ENCODE peak calls at places on chromosomes 1 and 21, in nine cellular contexts. S, H, I, O, J, T, Y, U and A are unnamed samples.

GRCh38 chr1:243946946-243947345 is 96.9 kb upstream of the AKT3 start:
- DNase-seq in I (peak), H (peak), U (no peak), J (no peak), T (no peak), S (no peak), Y (peak), O (peak), A (no peak)

GRCh38 chr1:4752059-4752458 is 97.7 kb downstream of the AJAP1 start:
- DNase-seq in J (no peak), O (no peak), Y (no peak), S (no peak), I (no peak), H (no peak), U (no peak), T (no peak), A (no peak)

GRCh38 chr1:2256430-2257244 is 28.5 kb downstream of the SKI start:
- DNase-seq in S (no peak), J (no peak), U (no peak), O (no peak), I (no peak), H (no peak), T (no peak), Y (no peak), A (no peak)

GRCh38 chr21:42571391-42572150 is 57.9 kb downstream of the SLC37A1 start:
- DNase-seq in U (peak), H (no peak), T (no peak), S (no peak), Y (no peak), I (no peak), O (no peak), J (peak), A (no peak)

GRCh38 chr1:40532844-40533424 is 1.5 kb downstream of the ZNF684 start:
- DNase-seq in O (peak), J (no peak), U (no peak), Y (peak), S (peak), H (peak), T (peak), I (peak), A (peak)

GRCh38 chr21:14382486-14382834 is 486 bp downstream of the HSPA13 start:
- DNase-seq in U (no peak), I (no peak), O (peak), T (no peak), H (peak), Y (peak), S (no peak), J (no peak), A (no peak)

GRCh38 chr1:162690672-162691434 is 58.6 kb downstream of the DDR2 start:
- DNase-seq in S (no peak), J (peak), T (no peak), O (peak), I (peak), U (no peak), Y (peak), H (peak), A (peak)

GRCh38 chr1:38941527-38942019 is at the start of gene RHBDL2:
- DNase-seq in U (peak), I (peak), S (no peak), O (peak), H (peak), J (peak), Y (peak), T (peak), A (no peak)

GRCh38 chr21:25721987-25722386 is 12.7 kb downstream of the ATP5PF start:
- DNase-seq in T (no peak), I (no peak), Y (no peak), S (no peak), J (no peak), O (no peak), H (no peak), U (no peak), A (no peak)

GRCh38 chr1:4655674-4656532 is 1.5 kb downstream of the AJAP1 start:
- DNase-seq in T (peak), Y (peak), I (peak), O (peak), U (peak), S (no peak), H (peak), J (no peak), A (no peak)

GRCh38 chr1:221743416-221744208 is 1.7 kb upstream of the DUSP10 start:
- DNase-seq in Y (no peak), S (peak), I (peak), T (no peak), O (no peak), H (no peak), J (no peak), U (no peak), A (no peak)

GRCh38 chr1:117368116-117369108 is 1.2 kb downstream of the MAN1A2 start:
- DNase-seq in J (no peak), I (peak), T (peak), O (no peak), U (no peak), Y (peak), H (peak), S (no peak), A (no peak)

GRCh38 chr1:159010398-159010797 is 691 bp downstream of the IFI16 start:
- DNase-seq in S (no peak), J (no peak), U (no peak), H (peak), T (no peak), Y (no peak), O (no peak), I (no peak), A (no peak)

GRCh38 chr1:31505884-31506497 is 70.3 kb upstream of the TINAGL1 start:
- DNase-seq in S (peak), I (peak), J (no peak), T (no peak), O (peak), H (peak), U (no peak), Y (peak), A (peak)

GRCh38 chr21:37145635-37146111 is 72.6 kb downstream of the TTC3 start:
- DNase-seq in I (peak), O (peak), H (peak), S (no peak), J (no peak), Y (peak), U (no peak), T (no peak), A (no peak)

GRCh38 chr1:77511440-77511840 is 171.0 kb downstream of the ZZZ3 start:
- DNase-seq in H (peak), S (no peak), U (no peak), I (no peak), J (no peak), O (peak), Y (peak), T (no peak), A (peak)

GRCh38 chr1:22290157-22290556 is 147.3 kb upstream of the WNT4 start:
- DNase-seq in Y (no peak), I (no peak), O (no peak), U (no peak), T (no peak), H (no peak), J (peak), S (no peak), A (no peak)

GRCh38 chr1:157087030-157087429 is 12.6 kb downstream of the ETV3L start:
- DNase-seq in U (no peak), I (no peak), Y (no peak), S (no peak), H (no peak), T (no peak), J (no peak), O (no peak), A (no peak)

GRCh38 chr1:244970236-244970652 is 105.9 kb upstream of the HNRNPU start:
- DNase-seq in T (no peak), I (peak), S (peak), Y (peak), U (peak), H (peak), O (no peak), J (no peak), A (no peak)

GRCh38 chr21:26106562-26106961 is 64.0 kb downstream of the APP start:
- DNase-seq in H (peak), Y (no peak), I (no peak), O (no peak), T (no peak), J (no peak), S (no peak), U (no peak), A (no peak)

GRCh38 chr1:115412733-115413132 is 74.7 kb upstream of the NGF start:
- DNase-seq in J (no peak), U (no peak), O (no peak), Y (no peak), I (no peak), T (no peak), H (no peak), S (no peak), A (no peak)

GRCh38 chr1:236862615-236863211 is 67.6 kb downstream of the MTR start:
- DNase-seq in H (peak), S (no peak), T (no peak), J (no peak), Y (no peak), O (no peak), I (no peak), U (peak), A (no peak)

GRCh38 chr1:153447498-153448170 is 12.8 kb downstream of the S100A7 start:
- DNase-seq in J (no peak), T (no peak), U (no peak), Y (peak), O (peak), S (no peak), I (peak), H (peak), A (peak)

GRCh38 chr1:210233495-210234253 is 1.1 kb downstream of the SERTAD4 start:
- DNase-seq in Y (peak), S (no peak), T (peak), J (peak), H (peak), I (peak), O (peak), U (no peak), A (no peak)

GRCh38 chr1:245131026-245131393 is 23.8 kb upstream of the KIF26B start:
- DNase-seq in T (no peak), J (no peak), S (no peak), Y (no peak), H (no peak), U (no peak), O (no peak), I (no peak), A (no peak)

GRCh38 chr1:30895942-30896660 is 12.5 kb downstream of the SDC3 start:
- DNase-seq in U (no peak), J (no peak), S (no peak), Y (peak), H (no peak), I (no peak), O (no peak), T (no peak), A (no peak)

GRCh38 chr1:171226757-171227370 is 21.4 kb upstream of the FMO1 start:
- DNase-seq in T (peak), H (peak), I (peak), Y (peak), J (no peak), O (peak), S (no peak), U (peak), A (no peak)

GRCh38 chr1:1090424-1091343 is 16.6 kb upstream of the RNF223 start:
- DNase-seq in O (no peak), U (no peak), T (no peak), I (no peak), J (no peak), H (no peak), S (no peak), Y (no peak), A (no peak)

GRCh38 chr21:39144191-39144590 is 39.1 kb downstream of the PSMG1 start:
- DNase-seq in H (no peak), S (no peak), I (no peak), U (no peak), Y (no peak), O (no peak), T (no peak), J (no peak), A (no peak)

GRCh38 chr1:12495725-12496124 is 122.3 kb downstream of the DHRS3 start:
- DNase-seq in S (no peak), Y (no peak), H (no peak), U (peak), O (no peak), J (no peak), T (no peak), I (no peak), A (no peak)

GRCh38 chr1:101022294-101022693 is 3.3 kb downstream of the DPH5 start:
- DNase-seq in Y (peak), O (peak), I (peak), H (peak), U (no peak), S (no peak), J (no peak), T (no peak), A (no peak)

GRCh38 chr1:152654110-152654509 is 9.1 kb upstream of the LCE2D start:
- DNase-seq in H (peak), O (peak), T (peak), U (peak), I (peak), J (no peak), Y (peak), S (peak), A (peak)

GRCh38 chr1:214548988-214549387 is 2.4 kb downstream of the PTPN14 start:
- DNase-seq in T (no peak), O (peak), S (no peak), Y (peak), J (no peak), U (peak), I (peak), H (peak), A (no peak)

GRCh38 chr1:235417101-235417697 is 50.0 kb downstream of the TBCE start:
- DNase-seq in H (peak), I (peak), S (no peak), U (peak), O (peak), Y (peak), J (no peak), T (peak), A (peak)

GRCh38 chr1:153485880-153486279 is 25.4 kb upstream of the S100A7 start:
- DNase-seq in J (no peak), S (no peak), Y (peak), H (no peak), U (no peak), T (no peak), I (peak), O (no peak), A (no peak)

GRCh38 chr1:25126568-25126967 is 105.7 kb downstream of the SYF2 start:
- DNase-seq in T (no peak), O (no peak), J (no peak), I (no peak), H (peak), S (no peak), U (no peak), Y (peak), A (no peak)

GRCh38 chr1:42014823-42015222 is 96.1 kb upstream of the HIVEP3 start:
- DNase-seq in T (no peak), S (no peak), I (peak), Y (no peak), U (no peak), J (no peak), H (no peak), O (no peak), A (no peak)

GRCh38 chr21:23014021-23014420 is 2015.8 kb downstream of the NCAM2 start:
- DNase-seq in U (no peak), T (no peak), J (no peak), S (no peak), Y (no peak), O (no peak), I (no peak), H (no peak), A (no peak)
- H3K4me3 ChIP-seq in U (no peak), T (no peak), J (no peak), S (no peak), Y (no peak), O (no peak), I (no peak), H (no peak), A (no peak)

GRCh38 chr1:93661829-93662474 is 19.7 kb downstream of the BCAR3 start:
- DNase-seq in U (no peak), S (no peak), T (peak), H (peak), I (peak), O (peak), Y (peak), J (no peak), A (peak)
- H3K4me3 ChIP-seq in U (no peak), S (no peak), T (peak), H (no peak), I (peak), O (peak), Y (no peak), J (no peak), A (no peak)

DNA sequence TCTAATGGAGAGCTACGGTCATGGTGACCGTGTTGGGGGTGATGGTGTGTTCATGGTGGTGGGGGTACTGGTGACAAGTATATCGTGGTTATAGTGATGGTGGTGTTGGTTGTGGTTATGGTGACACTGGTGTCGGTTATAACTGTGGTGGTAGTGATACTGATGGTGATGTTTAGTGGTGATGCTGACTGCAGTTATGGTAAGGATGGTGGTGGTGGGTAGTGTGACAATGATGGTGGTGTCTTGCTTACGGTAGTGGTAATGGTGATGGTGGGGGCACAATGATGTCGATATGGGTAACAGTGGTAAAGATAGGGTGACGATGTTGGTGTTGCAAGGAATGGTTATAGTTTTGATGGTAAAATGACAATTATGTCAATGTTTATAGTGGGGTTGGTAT is 98.9 kb upstream of the SLC2A1 start:
- DNase-seq in I (no peak), H (no peak), S (no peak), U (no peak), Y (no peak), T (no peak), O (no peak), J (no peak), A (no peak)
- H3K4me3 ChIP-seq in I (no peak), H (no peak), S (no peak), U (no peak), Y (no peak), T (no peak), O (no peak), J (no peak), A (no peak)

DNA sequence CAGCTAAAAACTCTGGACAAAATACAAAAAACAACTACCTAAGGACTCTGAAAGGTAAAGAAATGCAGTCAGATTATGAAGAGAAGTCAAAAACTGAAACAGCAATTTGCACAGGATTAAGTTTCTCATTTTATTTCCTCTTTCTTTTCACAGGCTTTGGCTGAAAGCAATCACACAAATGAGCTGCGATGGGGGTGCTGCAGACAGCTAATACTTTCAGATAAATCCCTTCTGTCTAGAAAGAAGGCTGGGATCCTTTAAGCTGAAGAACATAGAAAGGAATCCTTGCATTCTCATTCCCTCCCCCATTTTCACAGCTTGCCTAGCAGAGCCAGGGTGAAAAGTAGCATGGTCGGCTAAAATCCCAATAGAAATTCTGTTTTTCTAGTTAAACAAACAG is 32.0 kb upstream of the PRDX6 start:
- DNase-seq in Y (no peak), T (no peak), S (no peak), H (no peak), I (no peak), O (peak), U (no peak), J (no peak), A (no peak)
- H3K4me3 ChIP-seq in Y (no peak), T (no peak), S (no peak), H (no peak), I (no peak), O (no peak), U (no peak), J (no peak), A (no peak)

DNA sequence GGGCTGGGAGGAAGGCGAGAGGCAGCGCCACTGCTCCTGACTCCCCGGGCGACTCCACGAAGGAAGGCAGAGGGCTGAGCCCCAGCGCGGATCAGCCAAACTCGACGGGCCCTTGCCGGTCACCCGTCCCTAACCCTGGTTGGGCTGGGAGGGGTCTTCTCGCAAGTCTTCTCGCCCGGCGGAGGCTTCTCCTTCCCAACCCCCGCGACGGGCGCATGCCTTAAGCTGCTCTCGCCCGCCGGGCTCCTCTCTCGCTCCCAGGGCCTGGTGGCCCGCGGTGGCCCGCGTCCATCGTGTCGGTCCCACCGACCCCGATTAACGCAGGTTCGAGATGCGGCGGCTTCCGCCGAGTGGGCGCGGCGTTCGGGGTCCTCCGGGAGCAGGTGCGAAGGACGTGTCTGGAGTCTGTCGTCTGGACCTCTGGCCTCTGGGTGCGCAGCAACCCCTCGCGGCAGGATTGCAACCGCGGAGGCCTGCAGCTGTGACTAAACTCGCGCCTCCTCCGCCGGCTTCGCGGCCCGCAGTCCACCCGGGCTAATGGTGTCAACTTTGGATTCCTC is 29.0 kb upstream of the PPM1J start:
- DNase-seq in I (no peak), Y (peak), O (peak), U (no peak), T (no peak), J (no peak), S (no peak), H (peak), A (no peak)
- H3K4me3 ChIP-seq in I (no peak), Y (no peak), O (peak), U (no peak), T (no peak), J (peak), S (no peak), H (peak), A (peak)

DNA sequence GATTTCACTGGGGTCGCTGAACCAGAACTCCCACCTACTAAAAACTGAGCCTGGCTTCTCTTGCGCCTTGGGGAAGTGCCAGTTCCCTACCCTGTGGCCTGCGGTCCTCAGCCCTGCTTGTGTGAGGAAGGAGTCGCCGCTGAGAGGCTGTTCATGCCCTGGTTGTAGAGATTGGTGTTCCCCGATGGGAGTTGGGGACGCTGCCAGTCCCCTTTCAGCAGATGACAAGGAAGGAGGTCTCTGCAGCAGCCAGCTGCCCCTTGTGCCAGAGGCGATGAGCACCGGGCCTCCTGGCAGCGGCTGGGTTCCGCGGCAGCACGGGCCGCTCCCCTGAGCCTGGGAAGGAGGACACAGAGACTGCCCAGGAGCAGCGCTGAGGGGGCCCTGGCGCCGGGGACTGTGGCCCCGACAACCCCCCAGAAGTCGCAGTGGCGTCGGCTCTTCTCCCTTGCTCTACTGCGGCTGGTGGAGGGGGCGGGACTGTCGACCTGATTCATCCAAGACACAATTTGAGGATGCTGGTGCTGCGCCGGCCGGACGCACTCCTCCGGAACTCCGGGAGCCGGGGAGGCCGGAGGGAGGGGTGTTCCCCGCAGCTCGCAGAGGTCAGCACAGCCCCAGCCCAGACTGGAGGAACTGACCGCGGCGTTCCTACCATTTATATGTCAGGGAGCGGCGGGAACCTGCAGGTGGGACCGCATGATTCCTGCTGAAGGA is 12.0 kb upstream of the ADORA3 start:
- DNase-seq in J (no peak), Y (peak), H (peak), U (no peak), I (peak), T (no peak), O (peak), S (peak), A (no peak)
- H3K4me3 ChIP-seq in J (peak), Y (no peak), H (peak), U (no peak), I (no peak), T (no peak), O (peak), S (peak), A (peak)

DNA sequence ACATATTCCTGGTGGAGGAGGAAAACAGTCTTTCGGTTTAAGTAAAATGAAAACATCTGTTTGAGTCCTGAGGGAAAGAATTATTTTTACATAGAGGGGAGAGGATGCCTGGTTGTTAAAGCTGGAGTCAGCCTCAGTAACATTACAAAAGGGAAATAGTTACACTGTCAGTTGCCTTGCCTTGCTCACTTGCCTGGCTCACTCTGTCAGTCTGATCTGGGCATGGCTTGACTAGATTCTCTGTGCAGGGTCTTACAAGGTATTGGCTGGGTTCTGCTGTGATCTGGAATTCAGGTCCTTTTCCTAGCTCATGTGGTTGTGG is 8.4 kb upstream of the UBE2U start:
- DNase-seq in I (no peak), S (no peak), U (no peak), H (no peak), O (no peak), J (no peak), T (no peak), Y (no peak), A (no peak)
- H3K4me3 ChIP-seq in I (no peak), S (no peak), U (no peak), H (no peak), O (no peak), J (no peak), T (no peak), Y (no peak), A (no peak)